ENCODE peak calls at places on chromosomes 4 and X, in six cellular contexts. H is neural progenitor cell, I is T-helper 1 cell, Q is heart right ventricle, C is NCI-H2081, W is HTR-8/SVneo. G is an unnamed sample.

GRCh38 chr4:72473434-72473900 is 95.6 kb downstream of the ADAMTS3 start:
- DNase-seq in C (no peak), I (no peak), H (no peak), W (no peak), Q (no peak), G (no peak)

GRCh38 chr4:123921339-123921738 is 524.7 kb downstream of the SPRY1 start:
- DNase-seq in I (no peak), Q (no peak), C (no peak), W (no peak), H (no peak), G (no peak)

GRCh38 chrX:118552501-118552900 is 56.9 kb downstream of the DOCK11 start:
- DNase-seq in W (no peak), H (no peak), Q (no peak), I (no peak), C (no peak), G (peak; percentile 41)

GRCh38 chr4:83604315-83604714 is 68.4 kb downstream of the GPAT3 start:
- DNase-seq in C (no peak), W (no peak), H (no peak), I (no peak), Q (no peak), G (no peak)

GRCh38 chrX:149962859-149963757 is 24.8 kb upstream of the EOLA2 start:
- DNase-seq in C (no peak), W (peak; percentile 10), Q (no peak), I (peak; percentile 39), H (peak; percentile 72), G (peak; percentile 51)

GRCh38 chrX:149010026-149010898 is 494.8 kb downstream of the IDS start:
- DNase-seq in W (no peak), Q (no peak), I (no peak), C (no peak), H (no peak), G (no peak)

GRCh38 chr4:137794779-137795178 is 262.5 kb upstream of the PCDH18 start:
- DNase-seq in I (no peak), C (peak; percentile 2), W (no peak), H (no peak), Q (no peak), G (no peak)

GRCh38 chrX:378443-378842 is 8.3 kb downstream of the PPP2R3B start:
- DNase-seq in W (no peak), I (peak; percentile 33), Q (no peak), H (no peak), C (no peak), G (no peak)

GRCh38 chr4:75502671-75503070 is 11.5 kb downstream of the RCHY1 start:
- DNase-seq in Q (no peak), H (no peak), I (no peak), W (no peak), C (no peak), G (no peak)